ENCODE peak calls at places on chromosomes 16 and 17, in nine cellular contexts. One of them, this sample, is unnamed.

GRCh38 chr17:70906808-70907207 is 737.5 kb downstream of the KCNJ2 start:
- DNase-seq in H9: peak
- DNase-seq in K562: no peak
- DNase-seq in neural progenitor cell: peak
- DNase-seq in GM23248: peak
- DNase-seq in GM23338: peak
- DNase-seq in fibroblast of lung: peak
- DNase-seq in hepatocyte: no peak
- DNase-seq in OCI-LY7: no peak
- DNase-seq in this sample: peak

GRCh38 chr17:1122681-1123396 is 56.9 kb downstream of the ABR start:
- DNase-seq in fibroblast of lung: peak
- DNase-seq in GM23338: peak
- DNase-seq in GM23248: peak
- DNase-seq in K562: peak
- DNase-seq in H9: peak
- DNase-seq in OCI-LY7: peak
- DNase-seq in hepatocyte: peak
- DNase-seq in neural progenitor cell: peak
- DNase-seq in this sample: peak

GRCh38 chr17:15169676-15170075 is 95.5 kb downstream of the PMP22 start:
- DNase-seq in GM23338: no peak
- DNase-seq in K562: no peak
- DNase-seq in fibroblast of lung: peak
- DNase-seq in neural progenitor cell: no peak
- DNase-seq in H9: no peak
- DNase-seq in OCI-LY7: no peak
- DNase-seq in hepatocyte: no peak
- DNase-seq in GM23248: peak
- DNase-seq in this sample: no peak

GRCh38 chr17:28740406-28741357 is 3.1 kb upstream of the TRAF4 start:
- DNase-seq in H9: no peak
- DNase-seq in OCI-LY7: no peak
- DNase-seq in GM23338: no peak
- DNase-seq in fibroblast of lung: no peak
- DNase-seq in neural progenitor cell: no peak
- DNase-seq in K562: no peak
- DNase-seq in GM23248: no peak
- DNase-seq in hepatocyte: no peak
- DNase-seq in this sample: no peak

GRCh38 chr17:43003542-43004172 is 2.9 kb upstream of the IFI35 start:
- DNase-seq in OCI-LY7: no peak
- DNase-seq in K562: no peak
- DNase-seq in hepatocyte: no peak
- DNase-seq in H9: peak
- DNase-seq in GM23248: peak
- DNase-seq in neural progenitor cell: no peak
- DNase-seq in fibroblast of lung: peak
- DNase-seq in GM23338: peak
- DNase-seq in this sample: no peak

GRCh38 chr17:35674552-35674951 is 56.9 kb upstream of the RASL10B start:
- DNase-seq in GM23338: no peak
- DNase-seq in H9: no peak
- DNase-seq in OCI-LY7: no peak
- DNase-seq in hepatocyte: no peak
- DNase-seq in K562: no peak
- DNase-seq in fibroblast of lung: no peak
- DNase-seq in GM23248: no peak
- DNase-seq in neural progenitor cell: no peak
- DNase-seq in this sample: no peak

GRCh38 chr17:5031365-5032082 is 3.7 kb downstream of the SLC52A1 start:
- DNase-seq in OCI-LY7: peak
- DNase-seq in fibroblast of lung: peak
- DNase-seq in GM23338: peak
- DNase-seq in neural progenitor cell: peak
- DNase-seq in H9: peak
- DNase-seq in K562: peak
- DNase-seq in hepatocyte: peak
- DNase-seq in GM23248: peak
- DNase-seq in this sample: peak

GRCh38 chr16:70730944-70731343 is 45.1 kb upstream of the MTSS2 start:
- DNase-seq in GM23338: no peak
- DNase-seq in K562: no peak
- DNase-seq in neural progenitor cell: no peak
- DNase-seq in OCI-LY7: no peak
- DNase-seq in GM23248: no peak
- DNase-seq in hepatocyte: no peak
- DNase-seq in H9: no peak
- DNase-seq in fibroblast of lung: no peak
- DNase-seq in this sample: no peak

GRCh38 chr16:12133738-12134137 is 157.2 kb downstream of the SNX29 start:
- DNase-seq in H9: no peak
- DNase-seq in GM23248: no peak
- DNase-seq in OCI-LY7: no peak
- DNase-seq in fibroblast of lung: no peak
- DNase-seq in K562: no peak
- DNase-seq in hepatocyte: no peak
- DNase-seq in neural progenitor cell: no peak
- DNase-seq in GM23338: no peak
- DNase-seq in this sample: no peak

GRCh38 chr17:31825961-31826691 is 32.9 kb downstream of the COPRS start:
- DNase-seq in hepatocyte: peak
- DNase-seq in OCI-LY7: no peak
- DNase-seq in H9: no peak
- DNase-seq in fibroblast of lung: no peak
- DNase-seq in K562: no peak
- DNase-seq in GM23248: peak
- DNase-seq in neural progenitor cell: no peak
- DNase-seq in GM23338: no peak
- DNase-seq in this sample: no peak

GRCh38 chr17:35743911-35744328 is 9.1 kb downstream of the GAS2L2 start:
- DNase-seq in fibroblast of lung: peak
- DNase-seq in neural progenitor cell: peak
- DNase-seq in hepatocyte: peak
- DNase-seq in GM23248: peak
- DNase-seq in OCI-LY7: peak
- DNase-seq in K562: no peak
- DNase-seq in GM23338: peak
- DNase-seq in H9: peak
- DNase-seq in this sample: no peak

GRCh38 chr16:1770328-1771071 is 843 bp downstream of the NME3 start:
- DNase-seq in neural progenitor cell: peak
- DNase-seq in GM23248: peak
- DNase-seq in K562: no peak
- DNase-seq in OCI-LY7: peak
- DNase-seq in GM23338: peak
- DNase-seq in fibroblast of lung: peak
- DNase-seq in H9: peak
- DNase-seq in hepatocyte: peak
- DNase-seq in this sample: no peak

GRCh38 chr17:62163847-62164246 is 98.8 kb upstream of the MED13 start:
- DNase-seq in H9: no peak
- DNase-seq in GM23338: no peak
- DNase-seq in fibroblast of lung: no peak
- DNase-seq in GM23248: no peak
- DNase-seq in hepatocyte: peak
- DNase-seq in OCI-LY7: no peak
- DNase-seq in neural progenitor cell: no peak
- DNase-seq in K562: no peak
- DNase-seq in this sample: no peak

GRCh38 chr17:45294506-45294905 is 22.3 kb downstream of the MAP3K14 start:
- DNase-seq in H9: no peak
- DNase-seq in GM23248: peak
- DNase-seq in neural progenitor cell: no peak
- DNase-seq in hepatocyte: no peak
- DNase-seq in OCI-LY7: no peak
- DNase-seq in fibroblast of lung: peak
- DNase-seq in GM23338: no peak
- DNase-seq in K562: no peak
- DNase-seq in this sample: no peak

GRCh38 chr16:1349351-1349750 is 2.3 kb downstream of the TSR3 start:
- DNase-seq in H9: no peak
- DNase-seq in OCI-LY7: no peak
- DNase-seq in GM23338: no peak
- DNase-seq in fibroblast of lung: no peak
- DNase-seq in K562: no peak
- DNase-seq in GM23248: no peak
- DNase-seq in neural progenitor cell: no peak
- DNase-seq in hepatocyte: no peak
- DNase-seq in this sample: no peak

GRCh38 chr17:57260325-57261083 is 4.2 kb downstream of the MSI2 start:
- DNase-seq in hepatocyte: no peak
- DNase-seq in GM23338: no peak
- DNase-seq in H9: no peak
- DNase-seq in K562: no peak
- DNase-seq in fibroblast of lung: no peak
- DNase-seq in neural progenitor cell: no peak
- DNase-seq in OCI-LY7: peak
- DNase-seq in GM23248: no peak
- DNase-seq in this sample: no peak

DNA sequence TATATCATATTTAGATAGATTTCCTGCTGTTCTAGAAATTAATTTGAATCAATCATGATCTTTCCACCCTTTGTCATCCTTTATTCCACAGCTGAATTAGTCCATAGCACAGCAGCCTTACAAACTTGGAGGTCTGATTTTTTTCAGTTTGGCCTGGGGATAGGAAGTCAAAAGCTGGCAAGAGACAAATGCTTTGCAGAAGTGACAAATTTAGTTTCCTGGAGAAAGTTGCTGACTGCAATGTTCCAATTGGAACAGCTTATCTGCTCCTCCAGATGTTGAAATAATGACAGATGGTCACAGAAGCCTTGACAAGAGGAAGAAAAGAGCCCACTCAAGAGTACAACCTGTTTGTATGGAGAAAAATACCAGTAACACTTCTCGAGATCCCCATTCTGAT is 1276.1 kb upstream of the CDH8 start:
- DNase-seq in neural progenitor cell: no peak
- DNase-seq in GM23338: no peak
- DNase-seq in hepatocyte: no peak
- DNase-seq in fibroblast of lung: no peak
- DNase-seq in GM23248: no peak
- DNase-seq in OCI-LY7: no peak
- DNase-seq in H9: no peak
- DNase-seq in K562: no peak
- DNase-seq in this sample: no peak
- H2AFZ ChIP-seq in neural progenitor cell: peak
- H2AFZ ChIP-seq in GM23338: no peak
- H2AFZ ChIP-seq in hepatocyte: no peak
- H2AFZ ChIP-seq in fibroblast of lung: no peak
- H2AFZ ChIP-seq in GM23248: no peak
- H2AFZ ChIP-seq in OCI-LY7: no peak
- H2AFZ ChIP-seq in H9: no peak
- H2AFZ ChIP-seq in K562: no peak
- H2AFZ ChIP-seq in this sample: no peak

GRCh38 chr16:90023078-90023447 is 3.8 kb upstream of the DBNDD1 start:
- DNase-seq in GM23338: no peak
- DNase-seq in GM23248: peak
- DNase-seq in OCI-LY7: no peak
- DNase-seq in fibroblast of lung: no peak
- DNase-seq in neural progenitor cell: no peak
- DNase-seq in H9: no peak
- DNase-seq in K562: no peak
- DNase-seq in hepatocyte: no peak
- DNase-seq in this sample: no peak
- H2AFZ ChIP-seq in GM23338: no peak
- H2AFZ ChIP-seq in GM23248: peak
- H2AFZ ChIP-seq in OCI-LY7: no peak
- H2AFZ ChIP-seq in fibroblast of lung: peak
- H2AFZ ChIP-seq in neural progenitor cell: no peak
- H2AFZ ChIP-seq in H9: no peak
- H2AFZ ChIP-seq in K562: peak
- H2AFZ ChIP-seq in hepatocyte: no peak
- H2AFZ ChIP-seq in this sample: peak

DNA sequence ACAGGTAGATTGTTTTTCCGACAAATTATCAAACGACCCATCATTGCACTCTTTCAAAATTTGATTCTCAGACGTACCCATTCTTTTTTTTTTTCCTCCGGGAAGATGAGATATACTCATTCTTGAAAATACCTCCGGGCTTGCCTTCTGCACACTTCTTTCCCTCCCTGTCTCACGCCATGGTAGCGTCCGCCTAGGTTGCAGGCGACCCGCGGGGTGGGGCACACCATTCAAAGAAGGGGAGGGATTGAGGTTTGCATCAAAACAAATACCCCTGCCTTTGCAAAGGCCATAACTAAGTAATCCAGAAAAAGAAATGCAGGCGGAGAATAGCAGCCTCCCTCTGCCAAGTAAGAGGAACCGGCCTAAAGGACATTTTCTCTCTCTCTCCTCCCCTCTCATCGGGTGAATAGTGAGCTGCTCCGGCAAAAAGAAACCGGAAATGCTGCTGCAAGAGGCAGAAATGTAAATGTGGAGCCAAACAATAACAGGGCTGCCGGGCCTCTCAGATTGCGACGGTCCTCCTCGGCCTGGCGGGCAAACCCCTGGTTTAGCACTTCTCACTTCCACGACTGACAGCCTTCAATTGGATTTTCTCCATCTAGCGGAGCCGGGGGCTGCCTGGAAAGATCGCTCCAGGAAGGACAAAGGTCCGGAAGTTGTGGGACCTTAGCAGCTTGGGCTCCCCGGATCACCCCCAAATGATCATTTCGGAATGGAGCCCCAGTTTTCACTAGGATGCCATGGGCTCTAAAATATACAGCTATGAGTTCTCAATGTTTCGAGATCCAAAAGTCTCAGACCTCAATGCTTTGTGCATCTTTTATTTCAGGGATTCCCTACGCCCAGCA is 844 bp downstream of the TP53 start:
- DNase-seq in GM23338: peak
- DNase-seq in hepatocyte: peak
- DNase-seq in GM23248: peak
- DNase-seq in K562: peak
- DNase-seq in H9: peak
- DNase-seq in OCI-LY7: peak
- DNase-seq in neural progenitor cell: peak
- DNase-seq in fibroblast of lung: peak
- DNase-seq in this sample: peak
- H2AFZ ChIP-seq in GM23338: no peak
- H2AFZ ChIP-seq in hepatocyte: peak
- H2AFZ ChIP-seq in GM23248: peak
- H2AFZ ChIP-seq in K562: no peak
- H2AFZ ChIP-seq in H9: no peak
- H2AFZ ChIP-seq in OCI-LY7: peak
- H2AFZ ChIP-seq in neural progenitor cell: peak
- H2AFZ ChIP-seq in fibroblast of lung: no peak
- H2AFZ ChIP-seq in this sample: no peak

DNA sequence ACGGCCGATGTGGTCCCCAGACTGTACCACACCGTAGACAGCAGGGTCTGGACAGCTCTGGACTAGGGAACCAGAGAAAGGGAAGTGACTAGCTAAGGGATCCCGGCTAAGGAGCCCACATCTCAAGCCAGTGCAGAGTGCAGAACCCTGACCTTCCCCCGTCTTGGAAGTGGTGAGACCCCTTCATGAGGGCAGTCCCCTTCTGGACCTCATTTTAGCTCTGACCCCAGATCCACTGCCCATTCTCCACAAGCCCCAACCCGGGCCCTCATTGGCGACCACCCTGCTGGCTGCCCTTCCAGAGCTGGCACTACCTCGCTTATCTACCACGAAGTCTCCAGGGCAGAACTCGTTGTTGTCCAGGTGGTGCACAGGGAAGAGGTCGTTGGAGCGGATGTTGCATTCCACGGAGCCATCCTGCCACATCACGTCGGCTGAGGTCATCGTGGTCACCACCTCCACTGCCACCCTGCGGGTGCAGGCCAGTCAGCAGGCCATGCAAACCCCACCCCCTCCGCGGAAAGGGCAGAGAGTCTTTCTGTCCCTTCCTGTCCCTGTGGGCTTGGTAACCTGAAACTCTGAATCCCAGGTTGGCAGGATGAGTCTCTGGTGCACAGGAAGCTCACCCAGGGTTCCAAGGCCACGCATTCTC is 14.2 kb downstream of the SPHK1 start:
- DNase-seq in GM23248: no peak
- DNase-seq in K562: no peak
- DNase-seq in hepatocyte: no peak
- DNase-seq in neural progenitor cell: no peak
- DNase-seq in fibroblast of lung: no peak
- DNase-seq in GM23338: no peak
- DNase-seq in OCI-LY7: no peak
- DNase-seq in H9: no peak
- DNase-seq in this sample: no peak
- H2AFZ ChIP-seq in GM23248: no peak
- H2AFZ ChIP-seq in K562: no peak
- H2AFZ ChIP-seq in hepatocyte: no peak
- H2AFZ ChIP-seq in neural progenitor cell: no peak
- H2AFZ ChIP-seq in fibroblast of lung: no peak
- H2AFZ ChIP-seq in GM23338: no peak
- H2AFZ ChIP-seq in OCI-LY7: no peak
- H2AFZ ChIP-seq in H9: no peak
- H2AFZ ChIP-seq in this sample: no peak